ENCODE peak calls at places on chromosomes 2 and 18, in seven cellular contexts. Q is ovary, B is hepatocyte, W is lower lobe of right lung, X is heart right ventricle, U is SJSA1, A is A549. N is an unnamed sample. For H3K4me1, the result is how much of the 10 kb centered on the place peaks cover.

GRCh38 chr18:42182728-42183700 is 228.0 kb downstream of the PIK3C3 start:
- DNase-seq in Q (no peak), B (peak), W (no peak), X (no peak), U (peak), A (no peak), N (no peak)

GRCh38 chr2:91477731-91478672 is 2786.5 kb downstream of the RPIA start:
- DNase-seq in Q (peak), B (peak), W (peak), X (peak), U (peak), A (no peak), N (peak)

GRCh38 chr18:46754188-46754587 is 2.7 kb downstream of the ST8SIA5 start:
- DNase-seq in Q (no peak), B (no peak), W (no peak), X (no peak), U (no peak), A (no peak), N (no peak)

GRCh38 chr2:8053241-8053640 is 628.6 kb upstream of the ID2 start:
- DNase-seq in Q (no peak), B (no peak), W (no peak), X (no peak), U (no peak), A (no peak), N (no peak)

GRCh38 chr18:11883153-11883552 is 25.0 kb downstream of the MPPE1 start:
- DNase-seq in Q (no peak), B (no peak), W (no peak), X (no peak), U (peak), A (no peak), N (no peak)

GRCh38 chr18:22282311-22283235 is 113.2 kb downstream of the GATA6 start:
- DNase-seq in Q (no peak), B (peak), W (no peak), X (no peak), U (peak), A (peak), N (no peak)

GRCh38 chr18:49745051-49746014 is 68.0 kb downstream of the ACAA2 start:
- DNase-seq in Q (no peak), B (no peak), W (no peak), X (no peak), U (no peak), A (no peak), N (no peak)

GRCh38 chr2:111884592-111884964 is 585 bp upstream of the ANAPC1 start:
- DNase-seq in Q (no peak), B (no peak), W (no peak), X (no peak), U (no peak), A (no peak), N (peak)

GRCh38 chr2:121722479-121722878 is 14.2 kb downstream of the NIFK start:
- DNase-seq in Q (no peak), B (no peak), W (no peak), X (no peak), U (peak), A (peak), N (no peak)

GRCh38 chr2:240232264-240232915 is 91.9 kb upstream of the OTOS start:
- DNase-seq in Q (no peak), B (no peak), W (no peak), X (no peak), U (no peak), A (no peak), N (no peak)

GRCh38 chr18:49728542-49728941 is 84.8 kb downstream of the ACAA2 start:
- DNase-seq in Q (peak), B (peak), W (peak), X (peak), U (peak), A (peak), N (peak)

GRCh38 chr2:101151859-101152194 is 645 bp upstream of the TBC1D8 start:
- DNase-seq in Q (no peak), B (no peak), W (no peak), X (no peak), U (no peak), A (no peak), N (no peak)
- H3K27ac ChIP-seq in Q (peak), B (peak), W (peak), X (peak), U (peak), A (peak), N (peak)

DNA sequence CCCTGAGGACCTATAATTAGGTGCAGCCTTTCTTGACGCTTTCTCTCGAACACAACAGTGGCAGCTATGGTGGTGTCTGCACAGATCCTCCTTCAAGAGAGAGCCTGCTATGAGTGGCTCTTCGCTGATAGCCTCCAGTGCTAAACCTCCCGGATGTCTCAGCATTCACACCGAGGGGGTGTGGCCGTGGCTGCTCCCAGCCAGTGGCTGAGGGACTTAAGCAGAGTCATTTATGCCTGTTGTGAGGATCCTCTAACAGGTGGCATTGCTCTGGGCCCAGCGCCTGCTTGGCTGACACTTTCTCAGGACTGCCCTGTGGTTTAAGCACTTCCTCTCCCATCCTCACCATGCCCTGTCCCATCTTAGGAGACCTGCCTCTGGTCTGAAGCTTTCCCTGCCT is 592.0 kb upstream of the LRRTM1 start:
- DNase-seq in Q (no peak), B (no peak), W (no peak), X (no peak), U (no peak), A (no peak), N (no peak)
- H3K4me1 ChIP-seq in Q (under half), B (under half), W (under half), X (under half), U (under half), A (under half), N (under half)

DNA sequence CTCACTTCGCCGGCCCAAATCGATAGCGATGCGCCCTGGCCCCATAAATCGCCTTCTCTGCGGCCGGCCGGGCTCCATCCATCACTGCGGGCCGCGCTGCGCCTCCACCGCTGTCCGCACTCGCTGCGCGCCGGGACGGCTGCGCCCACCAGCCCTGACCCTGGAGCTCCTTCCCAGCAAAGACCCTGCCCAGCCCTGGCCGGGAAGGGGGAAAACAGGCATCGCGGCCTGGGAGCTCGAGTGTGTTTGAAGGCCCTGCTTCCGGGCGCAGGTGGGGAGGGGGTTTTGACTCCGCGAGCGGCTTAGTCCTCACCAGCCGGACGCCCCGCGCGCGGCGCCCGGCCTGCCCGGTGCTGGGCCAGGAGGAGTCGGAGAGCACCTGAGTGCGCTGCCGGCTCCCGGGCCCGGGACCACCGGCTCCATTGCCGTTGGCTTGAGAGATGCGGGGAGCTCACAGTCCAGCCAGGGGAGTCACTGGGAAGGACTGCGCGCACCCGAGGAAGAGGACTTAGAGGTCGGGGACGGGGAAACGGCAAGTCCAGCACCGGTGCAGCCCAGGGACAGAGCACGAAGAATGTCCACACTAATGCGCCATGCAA is 1.1 kb downstream of the PAX8 start:
- DNase-seq in Q (no peak), B (no peak), W (no peak), X (no peak), U (no peak), A (no peak), N (peak)
- H3K4me3 ChIP-seq in Q (no peak), B (no peak), W (no peak), X (peak), U (no peak), A (no peak), N (no peak)

DNA sequence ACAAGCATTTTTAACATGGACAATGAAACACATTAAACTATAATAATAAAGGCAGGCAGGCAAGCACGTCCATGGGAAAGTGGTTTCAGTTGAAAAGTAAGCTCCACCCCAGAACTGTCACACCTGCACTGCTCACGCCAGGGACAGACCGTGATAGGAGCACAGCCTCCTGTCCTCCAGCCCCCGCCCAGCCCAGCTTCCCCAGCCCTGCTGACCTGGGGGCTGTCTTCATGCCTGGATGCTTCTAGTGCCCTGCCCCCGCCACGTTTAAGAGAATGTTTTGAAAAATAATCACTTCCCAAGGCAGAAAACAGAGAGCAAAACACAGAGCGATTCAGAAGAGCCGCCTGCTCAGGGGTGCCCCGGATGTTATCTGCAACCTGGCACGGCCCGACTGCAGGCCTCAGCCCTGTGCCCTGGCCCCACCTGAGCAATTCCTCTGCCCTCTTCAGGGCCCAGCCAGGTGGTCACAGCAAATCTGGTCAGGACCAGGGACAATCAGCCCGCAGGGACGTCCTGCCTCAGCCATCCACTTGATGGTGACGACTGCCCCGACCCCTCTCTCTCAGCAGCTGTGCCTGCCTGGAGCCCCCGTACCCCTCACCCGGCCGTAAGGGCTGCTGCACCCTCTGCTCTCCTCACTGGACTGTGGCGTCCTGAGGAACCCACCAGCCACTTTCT is 30.4 kb downstream of the ADI1 start:
- DNase-seq in Q (no peak), B (no peak), W (peak), X (no peak), U (no peak), A (no peak), N (no peak)
- H3K27ac ChIP-seq in Q (peak), B (no peak), W (no peak), X (no peak), U (no peak), A (no peak), N (no peak)

DNA sequence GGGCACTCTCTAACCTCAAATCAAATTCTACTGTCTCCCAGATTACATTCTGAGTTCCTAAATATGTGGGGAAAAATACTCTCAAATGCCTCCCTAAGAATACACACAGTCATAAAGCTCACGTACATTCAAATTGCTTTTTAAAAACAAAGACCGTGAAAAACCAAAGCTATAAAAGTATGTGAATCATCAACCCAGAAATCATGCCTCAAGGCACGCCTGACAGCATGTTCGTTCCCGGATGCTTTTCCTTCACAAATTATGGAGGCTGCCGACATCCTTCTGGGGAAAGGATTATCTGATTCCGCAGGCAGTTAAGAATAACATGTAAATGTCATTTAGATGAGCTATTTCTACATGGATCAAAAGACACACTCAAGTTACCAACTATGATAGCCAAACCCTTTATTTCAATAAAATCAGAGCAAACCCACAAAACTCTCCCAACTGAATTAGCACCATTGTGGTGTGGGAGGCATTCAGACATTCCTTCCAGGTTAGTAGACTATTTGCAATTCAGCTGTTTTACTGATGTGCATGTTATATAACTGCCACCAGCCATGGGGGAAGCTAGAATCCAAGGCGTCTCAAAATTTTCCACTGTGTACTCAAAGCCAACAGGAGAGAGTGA is 398.2 kb upstream of the TRIB2 start:
- DNase-seq in Q (no peak), B (peak), W (no peak), X (no peak), U (peak), A (no peak), N (no peak)
- H3K4me1 ChIP-seq in Q (under half), B (under half), W (under half), X (under half), U (half or more), A (under half), N (under half)

GRCh38 chr18:77000527-77000926 is 132.1 kb downstream of the MBP start:
- DNase-seq in Q (peak), B (peak), W (peak), X (no peak), U (peak), A (peak), N (peak)
- H3K4me3 ChIP-seq in Q (no peak), B (no peak), W (peak), X (no peak), U (no peak), A (no peak), N (peak)

GRCh38 chr18:23684515-23685197 is 4.6 kb upstream of the LAMA3 start:
- DNase-seq in Q (no peak), B (no peak), W (no peak), X (no peak), U (no peak), A (peak), N (no peak)

GRCh38 chr18:23690505-23691068 is 1.3 kb downstream of the LAMA3 start:
- DNase-seq in Q (no peak), B (no peak), W (no peak), X (no peak), U (no peak), A (peak), N (no peak)

GRCh38 chr18:23688528-23688927 is 725 bp upstream of the LAMA3 start:
- DNase-seq in Q (no peak), B (no peak), W (no peak), X (no peak), U (no peak), A (no peak), N (no peak)

GRCh38 chr18:23689616-23690504 is 607 bp downstream of the LAMA3 start:
- DNase-seq in Q (peak), B (peak), W (peak), X (no peak), U (no peak), A (peak), N (no peak)

GRCh38 chr18:23689031-23689615 is at the start of gene LAMA3:
- DNase-seq in Q (peak), B (peak), W (peak), X (peak), U (peak), A (peak), N (peak)
- H3K27ac ChIP-seq in Q (peak), B (peak), W (peak), X (peak), U (no peak), A (peak), N (no peak)

GRCh38 chr2:84900951-84901350 is 4.5 kb upstream of the TMSB10 start:
- DNase-seq in Q (no peak), B (no peak), W (no peak), X (no peak), U (no peak), A (no peak), N (no peak)
- H3K4me1 ChIP-seq in Q (under half), B (under half), W (under half), X (under half), U (under half), A (under half), N (under half)

GRCh38 chr2:230908595-230909191 is 16.3 kb downstream of the GPR55 start:
- DNase-seq in Q (no peak), B (no peak), W (no peak), X (no peak), U (peak), A (peak), N (no peak)
- H3K4me3 ChIP-seq in Q (no peak), B (no peak), W (no peak), X (no peak), U (peak), A (no peak), N (no peak)

GRCh38 chr2:85858841-85859240 is 29.9 kb downstream of the ST3GAL5 start:
- DNase-seq in Q (no peak), B (no peak), W (no peak), X (no peak), U (no peak), A (no peak), N (no peak)
- H3K27ac ChIP-seq in Q (no peak), B (no peak), W (no peak), X (no peak), U (no peak), A (no peak), N (no peak)

N was measured in right cardiac atrium.